ENCODE peak calls at places on chromosomes 6 and 20, in five cellular contexts. One of them, this sample, is unnamed. For H3K4me1 and H3K9me3, the result is how much of the 10 kb centered on the place peaks cover.

GRCh38 chr20:35978041-35978513 is 9.7 kb downstream of the CNBD2 start:
- DNase-seq in spleen: no peak
- DNase-seq in transverse colon: no peak
- DNase-seq in Peyer's patch: no peak
- DNase-seq in CD8-positive, alpha-beta T cell: no peak
- DNase-seq in this sample: no peak

GRCh38 chr6:130969807-130970491 is 93.1 kb downstream of the EPB41L2 start:
- DNase-seq in spleen: no peak
- DNase-seq in transverse colon: no peak
- DNase-seq in Peyer's patch: no peak
- DNase-seq in CD8-positive, alpha-beta T cell: no peak
- DNase-seq in this sample: no peak

GRCh38 chr20:9200620-9201019 is 131.7 kb downstream of the PLCB4 start:
- DNase-seq in spleen: no peak
- DNase-seq in transverse colon: no peak
- DNase-seq in Peyer's patch: no peak
- DNase-seq in CD8-positive, alpha-beta T cell: no peak
- DNase-seq in this sample: no peak

GRCh38 chr20:4765681-4766080 is 44.0 kb downstream of the PRND start:
- DNase-seq in spleen: no peak
- DNase-seq in transverse colon: no peak
- DNase-seq in Peyer's patch: no peak
- DNase-seq in CD8-positive, alpha-beta T cell: no peak
- DNase-seq in this sample: no peak

GRCh38 chr6:36609582-36609981 is 15.4 kb downstream of the SRSF3 start:
- DNase-seq in spleen: no peak
- DNase-seq in transverse colon: no peak
- DNase-seq in Peyer's patch: no peak
- DNase-seq in CD8-positive, alpha-beta T cell: no peak
- DNase-seq in this sample: no peak

GRCh38 chr6:136784910-136785746 is 7.1 kb downstream of the MAP3K5 start:
- DNase-seq in spleen: peak
- DNase-seq in transverse colon: peak
- DNase-seq in Peyer's patch: no peak
- DNase-seq in CD8-positive, alpha-beta T cell: no peak
- DNase-seq in this sample: no peak

GRCh38 chr6:1182722-1183521 is 129.0 kb upstream of the FOXQ1 start:
- DNase-seq in spleen: no peak
- DNase-seq in transverse colon: no peak
- DNase-seq in Peyer's patch: no peak
- DNase-seq in CD8-positive, alpha-beta T cell: no peak
- DNase-seq in this sample: no peak

GRCh38 chr20:62356948-62357667 is 10.0 kb downstream of the LAMA5 start:
- DNase-seq in spleen: no peak
- DNase-seq in transverse colon: no peak
- DNase-seq in Peyer's patch: no peak
- DNase-seq in CD8-positive, alpha-beta T cell: no peak
- DNase-seq in this sample: no peak

GRCh38 chr6:143579703-143580102 is 68.2 kb upstream of the FUCA2 start:
- DNase-seq in spleen: no peak
- DNase-seq in transverse colon: no peak
- DNase-seq in Peyer's patch: no peak
- DNase-seq in CD8-positive, alpha-beta T cell: no peak
- DNase-seq in this sample: no peak

GRCh38 chr6:319177-320131 is 27.2 kb downstream of the DUSP22 start:
- DNase-seq in spleen: no peak
- DNase-seq in transverse colon: no peak
- DNase-seq in Peyer's patch: peak
- DNase-seq in CD8-positive, alpha-beta T cell: peak
- DNase-seq in this sample: no peak

GRCh38 chr6:141483561-141484061 is 649.1 kb upstream of the GJE1 start:
- DNase-seq in spleen: no peak
- DNase-seq in transverse colon: peak
- DNase-seq in Peyer's patch: no peak
- DNase-seq in CD8-positive, alpha-beta T cell: peak
- DNase-seq in this sample: peak

GRCh38 chr6:153090241-153090930 is 40.7 kb downstream of the RGS17 start:
- DNase-seq in spleen: no peak
- DNase-seq in transverse colon: no peak
- DNase-seq in Peyer's patch: no peak
- DNase-seq in CD8-positive, alpha-beta T cell: no peak
- DNase-seq in this sample: no peak

GRCh38 chr6:137588472-137588871 is 94.3 kb upstream of the OLIG3 start:
- DNase-seq in spleen: no peak
- DNase-seq in transverse colon: no peak
- DNase-seq in Peyer's patch: no peak
- DNase-seq in CD8-positive, alpha-beta T cell: no peak
- DNase-seq in this sample: no peak

GRCh38 chr20:35344354-35344837 is 52.2 kb upstream of the FAM83C start:
- DNase-seq in spleen: no peak
- DNase-seq in transverse colon: peak
- DNase-seq in Peyer's patch: peak
- DNase-seq in CD8-positive, alpha-beta T cell: no peak
- DNase-seq in this sample: no peak

GRCh38 chr6:105900120-105900937 is 185.8 kb upstream of the PRDM1 start:
- DNase-seq in spleen: no peak
- DNase-seq in transverse colon: no peak
- DNase-seq in Peyer's patch: no peak
- DNase-seq in CD8-positive, alpha-beta T cell: no peak
- DNase-seq in this sample: no peak

GRCh38 chr6:39887692-39888450 is 46.4 kb downstream of the MOCS1 start:
- DNase-seq in spleen: no peak
- DNase-seq in transverse colon: peak
- DNase-seq in Peyer's patch: no peak
- DNase-seq in CD8-positive, alpha-beta T cell: no peak
- DNase-seq in this sample: no peak

GRCh38 chr6:139369568-139370046 is 4.8 kb downstream of the CITED2 start:
- DNase-seq in spleen: no peak
- DNase-seq in transverse colon: no peak
- DNase-seq in Peyer's patch: no peak
- DNase-seq in CD8-positive, alpha-beta T cell: no peak
- DNase-seq in this sample: peak

GRCh38 chr20:39195495-39196129 is 233.5 kb downstream of the DHX35 start:
- DNase-seq in spleen: no peak
- DNase-seq in transverse colon: no peak
- DNase-seq in Peyer's patch: no peak
- DNase-seq in CD8-positive, alpha-beta T cell: no peak
- DNase-seq in this sample: no peak

GRCh38 chr6:55925292-55925691 is 49.9 kb upstream of the BMP5 start:
- DNase-seq in spleen: no peak
- DNase-seq in transverse colon: no peak
- DNase-seq in Peyer's patch: no peak
- DNase-seq in CD8-positive, alpha-beta T cell: no peak
- DNase-seq in this sample: no peak

GRCh38 chr6:20691185-20691584 is 156.9 kb downstream of the CDKAL1 start:
- DNase-seq in spleen: no peak
- DNase-seq in transverse colon: no peak
- DNase-seq in Peyer's patch: no peak
- DNase-seq in CD8-positive, alpha-beta T cell: no peak
- DNase-seq in this sample: no peak

GRCh38 chr20:32432277-32432676 is 74.1 kb downstream of the ASXL1 start:
- DNase-seq in spleen: no peak
- DNase-seq in transverse colon: no peak
- DNase-seq in Peyer's patch: no peak
- DNase-seq in CD8-positive, alpha-beta T cell: no peak
- DNase-seq in this sample: no peak

GRCh38 chr6:135655055-135655454 is 157.5 kb upstream of the AHI1 start:
- DNase-seq in spleen: no peak
- DNase-seq in transverse colon: no peak
- DNase-seq in Peyer's patch: no peak
- DNase-seq in CD8-positive, alpha-beta T cell: no peak
- DNase-seq in this sample: no peak

GRCh38 chr6:149436647-149437046 is 36.6 kb downstream of the SUMO4 start:
- DNase-seq in spleen: peak
- DNase-seq in transverse colon: no peak
- DNase-seq in Peyer's patch: no peak
- DNase-seq in CD8-positive, alpha-beta T cell: no peak
- DNase-seq in this sample: no peak

GRCh38 chr6:118530942-118531341 is 17.2 kb upstream of the PLN start:
- DNase-seq in spleen: no peak
- DNase-seq in transverse colon: no peak
- DNase-seq in Peyer's patch: no peak
- DNase-seq in CD8-positive, alpha-beta T cell: no peak
- DNase-seq in this sample: no peak

GRCh38 chr6:3411967-3412778 is 44.7 kb downstream of the SLC22A23 start:
- DNase-seq in spleen: no peak
- DNase-seq in transverse colon: no peak
- DNase-seq in Peyer's patch: no peak
- DNase-seq in CD8-positive, alpha-beta T cell: no peak
- DNase-seq in this sample: no peak

GRCh38 chr6:3410385-3411360 is 46.2 kb downstream of the SLC22A23 start:
- DNase-seq in spleen: no peak
- DNase-seq in transverse colon: peak
- DNase-seq in Peyer's patch: peak
- DNase-seq in CD8-positive, alpha-beta T cell: peak
- DNase-seq in this sample: peak

GRCh38 chr6:3407840-3408239 is 49.0 kb downstream of the SLC22A23 start:
- DNase-seq in spleen: no peak
- DNase-seq in transverse colon: no peak
- DNase-seq in Peyer's patch: no peak
- DNase-seq in CD8-positive, alpha-beta T cell: no peak
- DNase-seq in this sample: no peak

GRCh38 chr6:3408665-3409064 is 48.2 kb downstream of the SLC22A23 start:
- DNase-seq in spleen: no peak
- DNase-seq in transverse colon: no peak
- DNase-seq in Peyer's patch: no peak
- DNase-seq in CD8-positive, alpha-beta T cell: no peak
- DNase-seq in this sample: no peak

DNA sequence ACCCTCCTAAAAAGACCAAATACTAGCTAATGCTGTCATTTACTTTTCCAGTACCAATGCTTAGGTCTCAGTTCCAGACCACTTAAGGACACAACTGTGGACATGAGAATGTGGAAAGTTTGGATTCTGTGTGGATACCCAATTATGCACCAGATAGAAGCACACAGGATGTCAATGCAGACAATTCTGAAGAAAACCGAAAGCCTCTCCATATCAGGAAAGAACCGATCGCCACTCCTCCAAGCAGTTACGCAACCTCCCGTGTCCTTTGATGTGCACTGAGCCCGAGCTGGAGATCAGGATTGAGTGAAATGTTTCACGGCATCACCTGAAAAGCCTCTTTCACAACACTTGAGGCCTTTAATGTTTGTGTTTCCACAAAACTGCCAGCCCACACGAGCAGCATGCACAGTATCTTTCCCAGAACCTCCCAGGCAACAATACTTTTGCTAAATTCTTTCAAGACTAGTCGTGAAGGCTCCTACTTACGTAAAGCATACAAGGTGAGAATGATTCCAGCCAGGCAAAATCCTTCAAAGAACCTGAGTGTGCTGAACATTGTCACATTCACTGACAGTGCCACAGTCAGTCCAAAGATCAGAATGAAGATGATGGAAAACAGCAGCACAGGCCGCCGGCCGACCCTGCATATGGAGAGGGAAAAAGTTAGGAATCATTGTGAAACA is 47.0 kb downstream of the SLC22A23 start:
- DNase-seq in spleen: no peak
- DNase-seq in transverse colon: peak
- DNase-seq in Peyer's patch: peak
- DNase-seq in CD8-positive, alpha-beta T cell: no peak
- DNase-seq in this sample: no peak
- H3K27ac ChIP-seq in spleen: no peak
- H3K27ac ChIP-seq in transverse colon: peak
- H3K27ac ChIP-seq in Peyer's patch: peak
- H3K27ac ChIP-seq in CD8-positive, alpha-beta T cell: no peak
- H3K27ac ChIP-seq in this sample: no peak

DNA sequence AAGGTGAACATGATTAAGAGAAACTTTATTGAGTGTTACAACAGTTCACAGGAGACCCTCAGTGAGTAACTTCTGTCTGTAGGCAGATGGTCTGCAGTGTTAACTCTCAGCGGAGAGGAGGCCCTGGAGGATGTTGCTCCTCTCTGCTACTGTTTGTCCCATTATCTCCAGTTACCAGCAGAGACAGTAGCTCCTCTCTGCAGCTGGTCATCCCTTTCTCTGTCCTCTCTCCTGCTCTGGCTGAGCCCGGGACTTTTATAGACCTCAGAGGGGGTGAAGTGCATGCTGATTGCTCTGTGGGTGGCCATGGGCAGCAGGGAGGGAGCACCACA is 5.7 kb downstream of the GTSF1L start:
- DNase-seq in spleen: no peak
- DNase-seq in transverse colon: no peak
- DNase-seq in Peyer's patch: no peak
- DNase-seq in CD8-positive, alpha-beta T cell: no peak
- DNase-seq in this sample: no peak
- H3K4me1 ChIP-seq in spleen: under half
- H3K4me1 ChIP-seq in transverse colon: under half
- H3K4me1 ChIP-seq in Peyer's patch: under half
- H3K4me1 ChIP-seq in CD8-positive, alpha-beta T cell: half or more
- H3K4me1 ChIP-seq in this sample: under half

DNA sequence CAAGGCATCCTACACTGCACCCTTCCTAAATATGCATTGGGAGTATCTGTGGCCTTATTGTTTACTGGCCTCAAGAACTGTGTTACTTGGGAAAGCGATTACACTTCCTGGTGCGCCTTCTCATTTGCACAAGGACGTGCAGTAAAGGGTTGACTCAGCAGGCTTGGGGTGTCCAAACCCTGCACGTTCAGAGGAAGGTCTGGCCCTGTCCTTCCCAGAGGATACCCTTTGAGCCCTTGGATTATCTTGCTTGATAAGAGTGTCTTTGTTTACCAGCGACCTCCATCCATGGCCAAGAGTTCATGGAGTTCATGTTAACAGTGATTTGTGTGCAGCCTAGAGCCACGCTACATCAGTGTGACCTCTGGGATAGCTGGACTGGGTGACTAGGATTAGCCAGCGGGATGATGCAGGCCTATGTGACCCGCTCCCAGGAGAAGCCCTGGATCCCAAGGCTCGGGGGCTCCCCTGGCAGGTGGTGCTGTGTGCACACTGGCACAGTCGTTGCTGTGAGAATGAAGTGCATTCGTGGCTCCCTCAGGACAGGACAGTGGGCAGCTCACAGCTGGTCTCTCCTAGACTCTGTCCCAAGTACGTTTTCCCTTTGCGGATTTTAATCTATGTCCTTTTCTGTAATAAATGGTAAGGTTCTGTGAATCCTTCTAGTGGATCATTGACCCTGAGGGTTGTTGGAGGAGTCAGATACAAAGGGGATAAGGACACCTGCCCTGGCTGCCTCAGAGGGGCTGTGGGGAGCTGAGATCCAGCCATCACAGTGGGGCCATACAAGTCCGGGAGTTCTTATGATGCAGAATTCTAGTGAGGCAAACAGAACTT is 73.5 kb downstream of the TTLL2 start:
- DNase-seq in spleen: peak
- DNase-seq in transverse colon: no peak
- DNase-seq in Peyer's patch: peak
- DNase-seq in CD8-positive, alpha-beta T cell: no peak
- DNase-seq in this sample: no peak
- H3K9me3 ChIP-seq in spleen: under half
- H3K9me3 ChIP-seq in transverse colon: under half
- H3K9me3 ChIP-seq in Peyer's patch: under half
- H3K9me3 ChIP-seq in CD8-positive, alpha-beta T cell: under half
- H3K9me3 ChIP-seq in this sample: under half

DNA sequence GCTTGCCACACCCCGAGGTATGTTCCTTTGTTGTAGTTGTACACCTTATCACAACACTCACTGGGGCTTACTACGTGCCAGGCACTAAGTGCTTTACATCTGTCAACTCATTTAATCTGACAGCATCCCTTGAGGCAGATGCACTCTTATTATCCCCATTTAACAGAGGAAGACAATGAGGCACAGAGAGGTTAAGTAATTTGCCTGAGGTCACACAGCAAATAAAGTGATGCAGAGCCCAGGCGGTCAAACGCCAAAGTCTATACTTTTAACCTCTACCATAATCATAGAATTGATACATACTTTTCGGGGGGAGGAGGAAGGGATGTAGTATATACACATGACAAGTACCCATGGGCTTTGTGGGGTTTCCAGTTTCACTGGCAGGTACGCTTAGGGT is 37.7 kb downstream of the MDFI start:
- DNase-seq in spleen: no peak
- DNase-seq in transverse colon: no peak
- DNase-seq in Peyer's patch: no peak
- DNase-seq in CD8-positive, alpha-beta T cell: no peak
- DNase-seq in this sample: no peak
- H3K27ac ChIP-seq in spleen: no peak
- H3K27ac ChIP-seq in transverse colon: no peak
- H3K27ac ChIP-seq in Peyer's patch: no peak
- H3K27ac ChIP-seq in CD8-positive, alpha-beta T cell: no peak
- H3K27ac ChIP-seq in this sample: no peak